ENCODE peak calls at places on chromosomes 12 and 14, in seven cellular contexts. I, T, W, G, B, Z and M are unnamed samples.

GRCh38 chr14:80005561-80005960 is 205.7 kb downstream of the DIO2 start:
- DNase-seq in Z (no peak), W (no peak), T (no peak), G (no peak), I (no peak), B (no peak), M (no peak)

GRCh38 chr14:55348766-55349453 is 62.7 kb downstream of the ATG14 start:
- DNase-seq in I (peak), W (no peak), T (no peak), B (no peak), Z (peak), G (no peak), M (no peak)

GRCh38 chr14:62682208-62682607 is 363.1 kb downstream of the KCNH5 start:
- DNase-seq in I (no peak), W (no peak), B (no peak), G (no peak), Z (no peak), T (no peak), M (no peak)

GRCh38 chr14:101796479-101796878 is 35.0 kb downstream of the PPP2R5C start:
- DNase-seq in T (no peak), I (no peak), G (no peak), B (no peak), Z (no peak), W (no peak), M (no peak)

GRCh38 chr12:59316938-59317337 is 278.9 kb upstream of the SLC16A7 start:
- DNase-seq in Z (no peak), G (no peak), B (no peak), I (no peak), T (no peak), W (no peak), M (no peak)

GRCh38 chr12:3304436-3305135 is 186.4 kb upstream of the PRMT8 start:
- DNase-seq in B (peak), W (no peak), T (peak), I (peak), Z (no peak), G (no peak), M (no peak)

GRCh38 chr12:109626378-109627115 is 53.0 kb downstream of the MVK start:
- DNase-seq in W (no peak), Z (no peak), T (no peak), I (no peak), B (no peak), G (no peak), M (no peak)

GRCh38 chr12:102433304-102433703 is 47.1 kb downstream of the IGF1 start:
- DNase-seq in G (no peak), W (no peak), Z (no peak), B (peak), I (no peak), T (no peak), M (no peak)

GRCh38 chr12:1739368-1739767 is 48.5 kb downstream of the ADIPOR2 start:
- DNase-seq in I (no peak), B (no peak), G (no peak), Z (no peak), T (no peak), W (no peak), M (no peak)

GRCh38 chr12:80791863-80792262 is 75.2 kb downstream of the MYF5 start:
- DNase-seq in W (no peak), I (no peak), B (no peak), G (no peak), T (no peak), Z (no peak), M (no peak)

GRCh38 chr12:56995201-56995929 is 11.0 kb downstream of the ZBTB39 start:
- DNase-seq in W (no peak), G (no peak), B (no peak), Z (no peak), T (no peak), I (no peak), M (no peak)

GRCh38 chr12:114952573-114953196 is 268.7 kb upstream of the TBX3 start:
- DNase-seq in W (no peak), G (no peak), I (no peak), Z (no peak), B (peak), T (peak), M (no peak)

GRCh38 chr12:74171478-74171909 is 366.1 kb upstream of the ATXN7L3B start:
- DNase-seq in T (no peak), G (no peak), W (no peak), Z (no peak), I (no peak), B (no peak), M (no peak)

GRCh38 chr14:55138091-55138490 is 9.0 kb downstream of the LGALS3 start:
- DNase-seq in Z (no peak), W (peak), T (no peak), G (no peak), I (no peak), B (no peak), M (no peak)

GRCh38 chr14:91245029-91245428 is 525 bp upstream of the GPR68 start:
- DNase-seq in Z (no peak), I (no peak), T (no peak), B (no peak), G (no peak), W (no peak), M (no peak)

GRCh38 chr12:125873031-125873430 is 807.8 kb downstream of the AACS start:
- DNase-seq in T (no peak), W (no peak), I (no peak), G (no peak), Z (no peak), B (no peak), M (no peak)

GRCh38 chr14:104366931-104367810 is 212.4 kb upstream of the C14orf180 start:
- DNase-seq in T (no peak), I (no peak), Z (no peak), B (no peak), W (no peak), G (no peak), M (no peak)

GRCh38 chr12:95351745-95352144 is 122.2 kb upstream of the METAP2 start:
- DNase-seq in W (peak), I (no peak), Z (no peak), B (no peak), T (peak), G (no peak), M (no peak)

GRCh38 chr12:120856980-120857379 is 47.2 kb downstream of the SPPL3 start:
- DNase-seq in G (no peak), Z (no peak), W (peak), B (no peak), T (no peak), I (peak), M (no peak)
- TF ChIP-seq CTCF in G (peak), Z (no peak), W (peak), B (peak), T (peak), I (peak), M (peak)

GRCh38 chr12:11347810-11348209 is 37.6 kb upstream of the PRB4 start:
- DNase-seq in B (no peak), I (no peak), Z (no peak), W (peak), G (no peak), T (no peak), M (no peak)
- TF ChIP-seq CTCF in B (no peak), I (peak), Z (no peak), W (no peak), G (peak), T (no peak), M (peak)

DNA sequence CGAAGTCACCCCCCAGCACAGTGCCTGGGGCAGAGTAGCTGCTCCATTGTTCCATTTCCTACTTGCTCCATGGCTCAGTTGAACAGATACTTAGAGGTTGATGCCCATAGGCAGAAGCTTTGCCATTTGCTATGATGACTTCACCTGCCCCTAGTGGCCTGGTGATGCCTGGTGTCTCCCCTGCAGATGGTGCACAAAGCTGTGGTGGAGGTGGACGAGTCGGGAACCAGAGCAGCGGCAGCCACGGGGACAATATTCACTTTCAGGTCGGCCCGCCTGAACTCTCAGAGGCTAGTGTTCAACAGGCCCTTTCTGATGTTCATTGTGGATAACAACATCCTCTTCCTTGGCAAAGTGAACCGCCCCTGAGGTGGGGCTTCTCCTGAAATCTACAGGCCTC is 10.6 kb downstream of the SERPINA5 start:
- DNase-seq in T (no peak), I (no peak), G (no peak), Z (no peak), W (no peak), B (no peak), M (no peak)
- TF ChIP-seq CTCF in T (no peak), I (no peak), G (no peak), Z (no peak), W (no peak), B (no peak), M (no peak)

DNA sequence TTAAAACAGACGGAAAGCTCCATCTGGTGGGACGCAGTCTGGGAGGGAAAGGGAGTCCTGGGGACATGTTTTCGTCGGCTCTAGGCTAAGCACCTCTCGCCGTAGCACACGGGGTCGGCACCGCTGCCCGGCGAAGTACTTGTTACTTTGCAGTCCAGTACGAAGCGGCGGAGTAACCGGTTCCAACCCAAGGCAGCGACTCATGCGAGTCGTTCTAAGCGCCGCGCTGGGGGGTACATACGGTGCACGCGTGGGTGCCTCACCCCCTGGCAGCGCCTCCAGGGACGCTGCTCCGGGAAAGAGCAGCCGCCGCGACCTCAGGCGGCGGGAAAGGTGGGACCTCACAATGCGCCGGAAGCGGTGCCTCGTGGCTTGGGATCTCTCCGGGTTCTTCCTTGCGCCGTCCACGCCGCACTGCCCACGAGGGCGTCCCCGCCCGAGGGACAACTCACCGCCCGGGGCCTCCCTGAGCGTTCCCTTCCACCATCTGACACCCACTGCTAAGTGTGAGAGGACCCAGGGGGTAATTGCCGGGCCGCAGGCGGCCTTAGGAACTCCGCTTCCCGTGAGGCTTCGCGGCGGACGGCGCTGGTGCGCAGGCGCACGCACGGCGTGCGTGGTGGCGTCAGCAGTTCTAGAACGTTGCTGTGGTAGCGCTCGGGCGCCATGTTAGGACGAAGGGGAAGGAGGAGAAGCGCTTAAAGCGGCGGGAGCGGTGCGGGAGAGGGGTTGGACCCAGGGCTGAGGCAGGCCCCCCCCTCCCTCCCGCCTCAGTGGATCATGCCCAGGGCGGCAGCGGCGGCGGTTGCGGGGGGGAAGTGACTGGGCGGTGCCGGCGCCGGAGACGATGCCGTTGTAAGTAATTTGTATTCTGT is at the start of gene PAPOLA:
- DNase-seq in Z (peak), W (peak), T (peak), G (peak), I (peak), B (peak), M (peak)
- TF ChIP-seq CTCF in Z (no peak), W (peak), T (peak), G (peak), I (peak), B (no peak), M (no peak)

GRCh38 chr12:13135336-13136178 is 32.1 kb upstream of the GSG1 start:
- DNase-seq in Z (peak), G (no peak), W (peak), I (peak), T (peak), B (peak), M (no peak)
- TF ChIP-seq CTCF in Z (no peak), G (peak), W (peak), I (peak), T (no peak), B (peak), M (no peak)

GRCh38 chr14:23284654-23285529 is 1.0 kb downstream of the HOMEZ start:
- DNase-seq in I (peak), T (peak), B (no peak), G (no peak), W (no peak), Z (no peak), M (no peak)

GRCh38 chr14:23281247-23281646 is 4.7 kb downstream of the HOMEZ start:
- DNase-seq in W (no peak), T (no peak), Z (no peak), B (no peak), I (no peak), G (no peak), M (no peak)

GRCh38 chr14:23286904-23287479 is 1.1 kb upstream of the HOMEZ start:
- DNase-seq in T (peak), W (no peak), Z (no peak), G (no peak), I (peak), B (no peak), M (no peak)

GRCh38 chr14:23285530-23286019 is 357 bp downstream of the HOMEZ start:
- DNase-seq in Z (no peak), T (no peak), W (peak), G (no peak), B (no peak), I (no peak), M (no peak)

GRCh38 chr14:23286020-23286903 is at the start of gene HOMEZ:
- DNase-seq in T (peak), B (peak), I (peak), W (peak), Z (peak), G (peak), M (peak)
- TF ChIP-seq CTCF in T (no peak), B (no peak), I (no peak), W (peak), Z (no peak), G (no peak), M (no peak)

GRCh38 chr14:70585221-70585620 is 15.2 kb downstream of the MED6 start:
- DNase-seq in Z (no peak), G (no peak), B (no peak), T (no peak), W (peak), I (peak), M (no peak)
- TF ChIP-seq CTCF in Z (no peak), G (no peak), B (peak), T (no peak), W (peak), I (peak), M (no peak)

GRCh38 chr14:68655021-68655811 is 137.7 kb downstream of the ZFP36L1 start:
- DNase-seq in I (no peak), Z (no peak), T (peak), B (peak), G (no peak), W (no peak), M (no peak)

GRCh38 chr14:68656452-68656851 is 136.4 kb downstream of the ZFP36L1 start:
- DNase-seq in T (no peak), B (no peak), I (no peak), Z (no peak), W (no peak), G (no peak), M (no peak)

GRCh38 chr14:68657300-68658028 is 135.4 kb downstream of the ZFP36L1 start:
- DNase-seq in T (no peak), W (no peak), Z (no peak), B (no peak), G (no peak), I (no peak), M (no peak)

GRCh38 chr14:68654471-68654941 is 138.4 kb downstream of the ZFP36L1 start:
- DNase-seq in B (no peak), G (no peak), T (peak), I (no peak), W (no peak), Z (no peak), M (no peak)

DNA sequence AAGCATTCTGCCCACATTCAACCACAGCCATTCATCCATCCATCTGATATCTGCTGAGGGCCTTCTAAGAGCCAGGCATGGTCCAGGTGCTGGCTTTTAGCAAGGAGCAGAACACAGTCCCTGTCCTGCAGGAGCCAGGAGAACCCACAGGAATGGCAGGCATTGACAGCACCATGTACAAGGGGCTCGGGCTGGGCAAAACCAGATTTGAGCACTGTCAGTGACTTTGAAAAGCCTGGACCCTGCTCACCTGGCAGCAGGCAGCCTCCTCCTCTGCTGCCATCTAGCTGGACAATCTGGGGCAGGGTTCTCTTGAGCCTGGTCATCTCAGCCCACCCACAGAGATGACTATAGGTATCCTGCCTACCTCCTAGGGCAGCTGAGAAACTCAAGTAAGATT is 136.9 kb downstream of the ZFP36L1 start:
- DNase-seq in Z (no peak), I (no peak), T (no peak), G (no peak), B (no peak), W (no peak), M (no peak)
- TF ChIP-seq CTCF in Z (no peak), I (peak), T (no peak), G (no peak), B (no peak), W (peak), M (no peak)